ENCODE peak calls at places on chromosomes 5 and 9, in six cellular contexts. C, L, J, Q, A and M are unnamed samples.

GRCh38 chr5:160333726-160334125 is 21.4 kb upstream of the CCNJL start:
- DNase-seq in J (no peak), L (no peak), A (no peak), Q (peak), C (no peak), M (no peak)

GRCh38 chr9:134032456-134033222 is 7.4 kb downstream of the BRD3OS start:
- DNase-seq in J (no peak), L (no peak), Q (no peak), C (no peak), A (no peak), M (no peak)

GRCh38 chr5:56735845-56736641 is 79.3 kb upstream of the MAP3K1 start:
- DNase-seq in A (no peak), C (no peak), Q (no peak), J (no peak), L (no peak), M (no peak)

GRCh38 chr9:14533867-14534650 is 159.2 kb downstream of the ZDHHC21 start:
- DNase-seq in L (no peak), Q (no peak), A (no peak), J (no peak), C (no peak), M (no peak)

GRCh38 chr9:69945671-69946141 is 97.9 kb upstream of the MAMDC2 start:
- DNase-seq in Q (peak), A (no peak), J (no peak), C (no peak), L (no peak), M (no peak)

GRCh38 chr5:96285823-96286222 is 147.2 kb downstream of the PCSK1 start:
- DNase-seq in C (no peak), A (no peak), L (no peak), J (no peak), Q (no peak), M (no peak)

GRCh38 chr9:967436-967835 is 9.0 kb upstream of the DMRT3 start:
- DNase-seq in A (no peak), L (no peak), Q (no peak), J (no peak), C (no peak), M (peak)

GRCh38 chr5:33801292-33801691 is 90.5 kb downstream of the ADAMTS12 start:
- DNase-seq in J (no peak), A (no peak), L (no peak), Q (no peak), C (no peak), M (no peak)

GRCh38 chr9:104329245-104329644 is 174.8 kb upstream of the OR13F1 start:
- DNase-seq in A (no peak), C (no peak), Q (no peak), L (no peak), J (no peak), M (no peak)

GRCh38 chr5:5473224-5473623 is 50.7 kb downstream of the ICE1 start:
- DNase-seq in J (no peak), Q (peak), L (no peak), A (no peak), C (no peak), M (no peak)

GRCh38 chr9:10479172-10479571 is 133.6 kb downstream of the PTPRD start:
- DNase-seq in L (no peak), Q (no peak), J (peak), C (no peak), A (peak), M (peak)

GRCh38 chr5:98713027-98713426 is 60.4 kb upstream of the RGMB start:
- DNase-seq in A (no peak), C (no peak), J (no peak), L (no peak), Q (peak), M (no peak)

GRCh38 chr5:107954254-107954653 is 283.5 kb upstream of the EFNA5 start:
- DNase-seq in Q (no peak), L (no peak), A (no peak), J (no peak), C (no peak), M (no peak)

GRCh38 chr9:82987790-82988189 is 75.2 kb downstream of the RASEF start:
- DNase-seq in A (no peak), L (no peak), Q (no peak), C (no peak), J (no peak), M (no peak)

GRCh38 chr5:86866036-86866435 is 248.3 kb downstream of the COX7C start:
- DNase-seq in C (no peak), A (no peak), Q (no peak), J (no peak), L (no peak), M (no peak)

GRCh38 chr5:55829956-55830355 is 21.2 kb upstream of the IL31RA start:
- DNase-seq in Q (peak), J (no peak), A (no peak), L (peak), C (no peak), M (no peak)

GRCh38 chr5:39119404-39120051 is 45.3 kb upstream of the RICTOR start:
- DNase-seq in Q (no peak), C (no peak), A (no peak), J (no peak), L (no peak), M (no peak)

GRCh38 chr9:85610074-85610855 is 131.5 kb downstream of the AGTPBP1 start:
- DNase-seq in J (peak), A (peak), Q (peak), C (peak), L (peak), M (peak)

GRCh38 chr5:6788956-6789649 is 75.9 kb downstream of the TENT4A start:
- DNase-seq in Q (no peak), L (no peak), J (no peak), A (no peak), C (no peak), M (no peak)

GRCh38 chr9:27800159-27800558 is 226.9 kb upstream of the C9orf72 start:
- DNase-seq in A (no peak), Q (no peak), L (no peak), C (no peak), J (no peak), M (no peak)

GRCh38 chr5:170468633-170469032 is 35.2 kb upstream of the KCNIP1 start:
- DNase-seq in J (no peak), L (no peak), A (no peak), C (no peak), Q (no peak), M (no peak)

GRCh38 chr5:175657593-175658271 is at the start of gene HRH2:
- DNase-seq in L (no peak), C (peak), Q (no peak), J (no peak), A (no peak), M (no peak)

GRCh38 chr5:139709587-139710369 is 61.6 kb downstream of the CXXC5 start:
- DNase-seq in L (no peak), J (no peak), A (no peak), C (no peak), Q (no peak), M (no peak)

GRCh38 chr5:103847060-103847459 is 284.5 kb upstream of the NUDT12 start:
- DNase-seq in J (no peak), A (no peak), L (no peak), C (no peak), Q (peak), M (no peak)

GRCh38 chr9:79215819-79216218 is 355.9 kb upstream of the TLE4 start:
- DNase-seq in J (no peak), A (no peak), L (no peak), Q (peak), C (no peak), M (no peak)

GRCh38 chr5:150573216-150573615 is 65.3 kb downstream of the NDST1 start:
- DNase-seq in L (no peak), C (no peak), J (no peak), A (no peak), Q (no peak), M (no peak)

GRCh38 chr9:11871832-11872231 is 821.4 kb upstream of the TYRP1 start:
- DNase-seq in Q (no peak), C (no peak), J (no peak), L (no peak), A (no peak), M (no peak)

GRCh38 chr5:78162253-78162862 is 132.1 kb downstream of the AP3B1 start:
- DNase-seq in L (no peak), Q (peak), J (peak), C (peak), A (peak), M (peak)

GRCh38 chr9:2872307-2872940 is 28.5 kb upstream of the PUM3 start:
- DNase-seq in L (no peak), C (no peak), Q (peak), J (peak), A (no peak), M (peak)

GRCh38 chr5:140432916-140433315 is 31.3 kb downstream of the ANKHD1 start:
- DNase-seq in J (no peak), Q (no peak), L (no peak), C (no peak), A (no peak), M (no peak)

GRCh38 chr9:68705636-68706578 is 867 bp downstream of the PIP5K1B start:
- DNase-seq in L (no peak), J (peak), Q (no peak), C (peak), A (peak), M (peak)

GRCh38 chr5:98296426-98296825 is 477.0 kb upstream of the RGMB start:
- DNase-seq in L (no peak), C (no peak), Q (peak), J (no peak), A (no peak), M (no peak)

GRCh38 chr5:161685461-161685860 is at the start of gene GABRA6:
- DNase-seq in C (no peak), J (no peak), L (no peak), A (no peak), Q (no peak), M (no peak)

GRCh38 chr5:124867064-124867707 is 120.7 kb upstream of the ZNF608 start:
- DNase-seq in J (no peak), A (no peak), L (no peak), C (no peak), Q (peak), M (no peak)

GRCh38 chr9:136016221-136016881 is 55.2 kb upstream of the UBAC1 start:
- DNase-seq in A (no peak), C (no peak), J (no peak), L (no peak), Q (no peak), M (no peak)

GRCh38 chr9:91036826-91037510 is 235.3 kb downstream of the SYK start:
- DNase-seq in L (no peak), Q (peak), C (peak), A (peak), J (peak), M (peak)

GRCh38 chr5:28703651-28704260 is 1665.4 kb upstream of the CDH9 start:
- DNase-seq in C (no peak), A (no peak), L (no peak), Q (no peak), J (no peak), M (no peak)

GRCh38 chr9:131237931-131238401 is 38.3 kb downstream of the FAM78A start:
- DNase-seq in A (no peak), Q (peak), J (no peak), L (peak), C (no peak), M (no peak)

GRCh38 chr5:112583166-112583565 is 154.5 kb upstream of the APC start:
- DNase-seq in A (no peak), Q (no peak), L (no peak), J (no peak), C (no peak), M (no peak)

GRCh38 chr5:112581811-112582320 is 155.8 kb upstream of the APC start:
- DNase-seq in C (no peak), L (no peak), A (no peak), J (no peak), Q (no peak), M (no peak)

GRCh38 chr5:112584781-112585180 is 152.9 kb upstream of the APC start:
- DNase-seq in J (no peak), L (no peak), A (no peak), Q (no peak), C (no peak), M (no peak)

GRCh38 chr5:112586596-112587062 is 151.1 kb upstream of the APC start:
- DNase-seq in A (peak), L (peak), J (peak), Q (no peak), C (no peak), M (no peak)
- TF ChIP-seq BHLHE40 in A (no peak), L (peak), J (no peak), Q (no peak), C (no peak), M (no peak)

GRCh38 chr5:142358648-142359047 is 33.8 kb upstream of the SPRY4 start:
- DNase-seq in Q (no peak), L (no peak), A (no peak), C (no peak), J (no peak), M (no peak)

GRCh38 chr5:142356716-142357468 is 32.1 kb upstream of the SPRY4 start:
- DNase-seq in Q (peak), J (peak), L (peak), C (peak), A (peak), M (peak)

GRCh38 chr5:142357469-142358090 is 32.8 kb upstream of the SPRY4 start:
- DNase-seq in L (no peak), Q (peak), C (no peak), A (no peak), J (no peak), M (no peak)

GRCh38 chr5:142358121-142358520 is 33.3 kb upstream of the SPRY4 start:
- DNase-seq in J (no peak), A (no peak), C (no peak), Q (no peak), L (no peak), M (no peak)

GRCh38 chr5:142356318-142356715 is 31.5 kb upstream of the SPRY4 start:
- DNase-seq in A (no peak), J (no peak), Q (peak), L (no peak), C (no peak), M (no peak)
- TF ChIP-seq BHLHE40 in A (no peak), J (no peak), Q (no peak), L (no peak), C (no peak), M (no peak)

DNA sequence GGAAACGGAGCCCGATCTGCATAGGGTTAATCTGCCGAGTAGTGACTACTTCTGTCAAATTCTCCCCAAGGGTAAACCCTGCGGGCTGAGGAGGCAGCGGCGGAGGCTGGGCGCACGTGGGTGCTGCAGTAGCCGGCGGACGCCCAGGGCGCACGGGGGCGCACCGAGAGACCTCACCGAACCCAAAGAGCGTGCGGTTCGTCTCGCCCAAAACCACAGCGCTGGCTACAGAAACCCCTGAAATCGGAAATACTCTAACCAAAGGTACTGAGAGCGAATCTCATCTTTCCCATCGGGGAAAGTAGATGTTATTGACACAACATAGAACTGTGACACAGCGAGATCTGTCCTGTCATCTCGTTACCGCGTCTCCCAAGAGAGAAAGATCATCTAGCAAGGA is 56.0 kb upstream of the SHC3 start:
- DNase-seq in A (no peak), J (no peak), Q (peak), L (peak), C (peak), M (peak)
- TF ChIP-seq BHLHE40 in A (no peak), J (no peak), Q (no peak), L (no peak), C (no peak), M (no peak)

GRCh38 chr5:76085286-76085579 is 2.0 kb downstream of the SV2C start:
- DNase-seq in A (no peak), C (no peak), L (no peak), Q (no peak), J (no peak), M (no peak)

GRCh38 chr5:76086060-76086459 is 2.9 kb downstream of the SV2C start:
- DNase-seq in A (no peak), C (no peak), J (no peak), Q (no peak), L (no peak), M (no peak)

GRCh38 chr5:76082790-76083554 is at the start of gene SV2C:
- DNase-seq in A (no peak), J (no peak), Q (no peak), C (no peak), L (no peak), M (peak)

GRCh38 chr5:76083555-76084495 is 642 bp downstream of the SV2C start:
- DNase-seq in C (no peak), Q (no peak), J (no peak), A (no peak), L (no peak), M (peak)

DNA sequence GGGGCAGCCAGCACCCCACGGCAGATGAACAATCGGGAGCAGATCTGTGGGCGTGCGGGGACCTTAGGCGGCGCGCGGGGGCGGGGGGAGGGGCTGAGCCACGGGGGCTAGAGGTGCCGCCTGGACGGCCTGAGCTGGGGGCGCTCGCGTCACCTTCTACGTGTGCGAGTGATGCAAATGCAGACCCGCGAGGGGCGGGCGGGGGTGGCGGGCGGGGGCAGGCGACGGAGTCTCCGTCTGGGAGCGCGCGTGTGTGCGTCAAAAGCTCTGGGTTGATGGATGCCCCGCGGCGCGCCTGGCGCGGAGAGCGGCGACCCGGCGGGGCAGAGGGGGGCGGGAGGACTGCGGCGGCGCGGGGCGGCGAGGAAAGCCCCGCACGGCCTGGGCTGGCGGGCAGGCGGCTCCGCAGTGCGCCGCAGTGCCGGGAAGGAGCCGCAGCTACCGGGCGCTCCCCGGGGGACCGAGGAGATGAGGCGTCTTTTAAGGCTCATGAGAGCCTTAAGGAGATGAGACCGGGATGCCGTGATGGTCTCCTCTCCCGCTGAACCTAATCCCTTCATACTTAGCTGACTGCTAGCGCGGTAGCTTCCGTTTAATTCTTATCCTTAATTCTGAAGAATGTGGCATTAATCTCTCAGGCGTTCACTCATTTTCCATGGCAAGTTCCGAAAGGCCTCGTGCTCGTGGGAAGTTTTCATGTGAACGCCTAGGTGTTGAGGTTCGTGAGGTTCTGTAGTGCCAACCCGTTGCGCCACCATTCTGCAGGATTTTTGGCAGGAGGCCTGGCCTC is 1.5 kb downstream of the SV2C start:
- DNase-seq in A (peak), J (no peak), Q (no peak), L (no peak), C (no peak), M (peak)
- TF ChIP-seq BHLHE40 in A (no peak), J (no peak), Q (no peak), L (no peak), C (no peak), M (no peak)

DNA sequence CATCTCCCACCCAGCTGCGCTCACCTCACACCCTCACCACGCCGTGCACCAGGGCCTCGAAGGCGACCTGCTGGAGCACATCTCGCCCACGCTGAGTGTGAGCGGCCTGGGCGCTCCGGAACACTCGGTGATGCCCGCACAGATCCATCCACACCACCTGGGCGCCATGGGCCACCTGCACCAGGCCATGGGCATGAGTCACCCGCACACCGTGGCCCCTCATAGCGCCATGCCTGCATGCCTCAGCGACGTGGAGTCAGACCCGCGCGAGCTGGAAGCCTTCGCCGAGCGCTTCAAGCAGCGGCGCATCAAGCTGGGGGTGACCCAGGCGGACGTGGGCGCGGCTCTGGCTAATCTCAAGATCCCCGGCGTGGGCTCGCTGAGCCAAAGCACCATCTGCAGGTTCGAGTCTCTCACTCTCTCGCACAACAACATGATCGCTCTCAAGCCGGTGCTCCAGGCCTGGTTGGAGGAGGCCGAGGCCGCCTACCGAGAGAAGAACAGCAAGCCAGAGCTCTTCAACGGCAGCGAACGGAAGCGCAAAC is 1.1 kb downstream of the POU4F3 start:
- DNase-seq in C (no peak), A (no peak), L (no peak), Q (no peak), J (no peak), M (no peak)
- TF ChIP-seq BHLHE40 in C (no peak), A (no peak), L (no peak), Q (no peak), J (no peak), M (no peak)

GRCh38 chr5:116075117-116075910 is 9.5 kb upstream of the COMMD10 start:
- DNase-seq in Q (no peak), L (no peak), A (no peak), C (no peak), J (no peak), M (no peak)
- TF ChIP-seq BHLHE40 in Q (no peak), L (peak), A (no peak), C (no peak), J (no peak), M (no peak)